ENCODE peak calls at places on chromosomes 5 and 9, in seven cellular contexts. One of them, this sample, is unnamed.

GRCh38 chr5:158074992-158075769 is 216.2 kb upstream of the CLINT1 start:
- DNase-seq in SJSA1: peak; percentile 75
- DNase-seq in PC-3: peak; percentile 86
- DNase-seq in kidney: peak; percentile 67
- DNase-seq in mesenchymal stem cell: peak; percentile 61
- DNase-seq in ascending aorta: no peak
- DNase-seq in naive thymus-derived CD4-positive, alpha-beta T cell: peak; percentile 14
- DNase-seq in this sample: peak; percentile 44

GRCh38 chr9:135179976-135180375 is 92.5 kb downstream of the OLFM1 start:
- DNase-seq in SJSA1: no peak
- DNase-seq in PC-3: no peak
- DNase-seq in kidney: no peak
- DNase-seq in mesenchymal stem cell: no peak
- DNase-seq in ascending aorta: no peak
- DNase-seq in naive thymus-derived CD4-positive, alpha-beta T cell: no peak
- DNase-seq in this sample: no peak

GRCh38 chr5:135955525-135955924 is 742 bp upstream of the LECT2 start:
- DNase-seq in SJSA1: no peak
- DNase-seq in PC-3: no peak
- DNase-seq in kidney: no peak
- DNase-seq in mesenchymal stem cell: no peak
- DNase-seq in ascending aorta: no peak
- DNase-seq in naive thymus-derived CD4-positive, alpha-beta T cell: no peak
- DNase-seq in this sample: no peak

GRCh38 chr9:134391319-134392231 is 65.3 kb downstream of the RXRA start:
- DNase-seq in SJSA1: no peak
- DNase-seq in PC-3: no peak
- DNase-seq in kidney: no peak
- DNase-seq in mesenchymal stem cell: no peak
- DNase-seq in ascending aorta: no peak
- DNase-seq in naive thymus-derived CD4-positive, alpha-beta T cell: peak; percentile 74
- DNase-seq in this sample: no peak

GRCh38 chr9:86585422-86586143 is 231.4 kb upstream of the TUT7 start:
- DNase-seq in SJSA1: no peak
- DNase-seq in PC-3: no peak
- DNase-seq in kidney: no peak
- DNase-seq in mesenchymal stem cell: peak; percentile 37
- DNase-seq in ascending aorta: no peak
- DNase-seq in naive thymus-derived CD4-positive, alpha-beta T cell: no peak
- DNase-seq in this sample: peak; percentile 25

GRCh38 chr9:129081388-129081889 is 528 bp downstream of the DOLPP1 start:
- DNase-seq in SJSA1: no peak
- DNase-seq in PC-3: no peak
- DNase-seq in kidney: no peak
- DNase-seq in mesenchymal stem cell: no peak
- DNase-seq in ascending aorta: no peak
- DNase-seq in naive thymus-derived CD4-positive, alpha-beta T cell: no peak
- DNase-seq in this sample: peak; percentile 89

GRCh38 chr5:37837101-37838032 is 2.5 kb downstream of the GDNF start:
- DNase-seq in SJSA1: peak; percentile 55
- DNase-seq in PC-3: peak; percentile 84
- DNase-seq in kidney: peak; percentile 91
- DNase-seq in mesenchymal stem cell: peak; percentile 81
- DNase-seq in ascending aorta: no peak
- DNase-seq in naive thymus-derived CD4-positive, alpha-beta T cell: no peak
- DNase-seq in this sample: peak; percentile 27

GRCh38 chr5:67089200-67089725 is 107.3 kb downstream of the CD180 start:
- DNase-seq in SJSA1: no peak
- DNase-seq in PC-3: peak; percentile 54
- DNase-seq in kidney: no peak
- DNase-seq in mesenchymal stem cell: peak; percentile 50
- DNase-seq in ascending aorta: no peak
- DNase-seq in naive thymus-derived CD4-positive, alpha-beta T cell: no peak
- DNase-seq in this sample: no peak

GRCh38 chr9:129761293-129761900 is 8.6 kb upstream of the PTGES start:
- DNase-seq in SJSA1: peak; percentile 72
- DNase-seq in PC-3: no peak
- DNase-seq in kidney: peak; percentile 91
- DNase-seq in mesenchymal stem cell: peak; percentile 99
- DNase-seq in ascending aorta: no peak
- DNase-seq in naive thymus-derived CD4-positive, alpha-beta T cell: no peak
- DNase-seq in this sample: peak; percentile 13

GRCh38 chr5:6491548-6492290 is 43.1 kb downstream of the UBE2QL1 start:
- DNase-seq in SJSA1: no peak
- DNase-seq in PC-3: no peak
- DNase-seq in kidney: no peak
- DNase-seq in mesenchymal stem cell: no peak
- DNase-seq in ascending aorta: no peak
- DNase-seq in naive thymus-derived CD4-positive, alpha-beta T cell: no peak
- DNase-seq in this sample: no peak

GRCh38 chr5:6495433-6496206 is 47.0 kb downstream of the UBE2QL1 start:
- DNase-seq in SJSA1: no peak
- DNase-seq in PC-3: peak; percentile 54
- DNase-seq in kidney: no peak
- DNase-seq in mesenchymal stem cell: no peak
- DNase-seq in ascending aorta: no peak
- DNase-seq in naive thymus-derived CD4-positive, alpha-beta T cell: no peak
- DNase-seq in this sample: no peak

GRCh38 chr5:6492934-6493333 is 44.3 kb downstream of the UBE2QL1 start:
- DNase-seq in SJSA1: no peak
- DNase-seq in PC-3: peak; percentile 89
- DNase-seq in kidney: no peak
- DNase-seq in mesenchymal stem cell: no peak
- DNase-seq in ascending aorta: no peak
- DNase-seq in naive thymus-derived CD4-positive, alpha-beta T cell: no peak
- DNase-seq in this sample: no peak

GRCh38 chr5:6496207-6496584 is 47.5 kb downstream of the UBE2QL1 start:
- DNase-seq in SJSA1: no peak
- DNase-seq in PC-3: no peak
- DNase-seq in kidney: no peak
- DNase-seq in mesenchymal stem cell: no peak
- DNase-seq in ascending aorta: no peak
- DNase-seq in naive thymus-derived CD4-positive, alpha-beta T cell: no peak
- DNase-seq in this sample: no peak

DNA sequence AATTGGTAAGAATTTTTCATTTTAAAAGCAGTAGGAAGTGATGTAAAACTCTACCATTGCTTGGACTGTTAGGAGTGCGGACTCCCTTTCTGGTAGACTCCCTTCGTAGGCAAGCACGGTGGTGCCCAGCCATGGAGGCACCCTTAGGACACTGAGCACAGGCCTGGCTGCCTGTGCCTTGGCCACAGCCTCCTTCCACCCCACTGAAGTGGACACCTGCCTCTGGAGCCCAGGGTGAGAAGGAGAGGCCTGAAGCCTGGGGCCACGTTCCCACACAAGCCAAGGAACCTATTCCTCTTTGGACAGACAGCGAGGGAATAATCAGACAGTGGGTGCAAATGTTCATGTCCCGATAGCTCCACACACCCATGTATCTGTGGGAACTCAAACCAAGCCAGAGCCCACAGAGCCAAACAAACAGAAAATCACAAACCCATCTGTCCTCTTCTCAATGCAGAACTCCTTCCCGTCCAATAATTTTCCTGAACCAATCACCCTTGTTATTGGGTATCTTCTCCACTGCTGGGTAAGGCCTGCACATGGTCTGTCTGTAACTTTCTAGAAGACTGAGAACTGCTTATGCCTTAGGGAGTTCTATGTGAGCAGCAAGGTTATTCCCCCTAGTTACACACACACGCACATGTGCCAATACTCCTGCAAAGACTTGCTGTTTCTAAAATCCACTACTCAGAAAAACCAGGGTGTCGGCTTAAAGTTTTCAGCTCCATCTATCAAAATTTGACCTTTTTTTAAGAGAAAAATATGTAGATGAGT is 45.2 kb downstream of the UBE2QL1 start:
- DNase-seq in SJSA1: no peak
- DNase-seq in PC-3: no peak
- DNase-seq in kidney: no peak
- DNase-seq in mesenchymal stem cell: no peak
- DNase-seq in ascending aorta: no peak
- DNase-seq in naive thymus-derived CD4-positive, alpha-beta T cell: no peak
- DNase-seq in this sample: no peak
- H3K4me1 ChIP-seq in SJSA1: no peaks in the 10 kb centered on the region
- H3K4me1 ChIP-seq in PC-3: peaks cover 36% of the 10 kb centered on the region
- H3K4me1 ChIP-seq in kidney: no peaks in the 10 kb centered on the region
- H3K4me1 ChIP-seq in mesenchymal stem cell: no peaks in the 10 kb centered on the region
- H3K4me1 ChIP-seq in ascending aorta: no peaks in the 10 kb centered on the region
- H3K4me1 ChIP-seq in naive thymus-derived CD4-positive, alpha-beta T cell: no peaks in the 10 kb centered on the region
- H3K4me1 ChIP-seq in this sample: no peaks in the 10 kb centered on the region

DNA sequence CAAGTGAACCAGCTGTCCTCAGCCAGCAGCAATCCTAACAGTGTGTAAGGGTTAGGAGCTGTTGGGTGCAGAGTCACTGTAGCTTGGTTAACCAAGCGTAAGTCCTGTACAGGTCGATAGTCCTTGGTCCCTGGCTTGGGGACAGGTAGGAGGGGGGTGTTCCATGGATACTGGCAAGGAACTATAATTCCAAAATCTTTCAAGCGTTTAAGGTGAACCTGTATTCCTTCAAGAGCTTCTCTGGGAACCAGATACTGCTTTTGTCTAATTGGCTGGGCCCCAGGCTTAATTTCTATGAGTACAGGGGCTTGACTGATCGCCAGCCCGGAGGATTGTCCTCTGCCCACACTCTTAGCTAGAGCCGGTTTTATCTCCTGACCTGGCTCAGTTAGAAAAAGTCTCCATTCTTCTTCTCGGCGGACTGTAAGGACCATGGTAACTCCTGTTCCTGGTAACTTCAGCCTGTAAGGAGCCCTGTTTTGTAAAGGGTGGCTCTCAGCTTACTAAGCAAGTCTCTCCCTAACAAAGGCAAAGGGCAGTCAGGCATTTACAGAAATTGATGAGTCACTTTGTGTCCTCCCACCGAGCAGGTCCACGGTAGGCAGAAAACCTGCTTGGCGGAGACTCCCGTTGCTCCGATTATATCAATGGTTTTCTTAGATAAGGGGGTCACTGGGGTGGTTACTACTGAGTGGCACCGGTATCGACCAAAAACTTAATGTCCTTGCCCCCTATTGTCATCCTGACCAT is 6.0 kb upstream of the ZNF354C start:
- DNase-seq in SJSA1: no peak
- DNase-seq in PC-3: no peak
- DNase-seq in kidney: no peak
- DNase-seq in mesenchymal stem cell: no peak
- DNase-seq in ascending aorta: no peak
- DNase-seq in naive thymus-derived CD4-positive, alpha-beta T cell: no peak
- DNase-seq in this sample: no peak
- H3K9me3 ChIP-seq in SJSA1: peaks cover 31% of the 10 kb centered on the region
- H3K9me3 ChIP-seq in PC-3: no peaks in the 10 kb centered on the region
- H3K9me3 ChIP-seq in kidney: peaks cover 3% of the 10 kb centered on the region
- H3K9me3 ChIP-seq in mesenchymal stem cell: peaks cover 36% of the 10 kb centered on the region
- H3K9me3 ChIP-seq in ascending aorta: no peaks in the 10 kb centered on the region
- H3K9me3 ChIP-seq in naive thymus-derived CD4-positive, alpha-beta T cell: no peaks in the 10 kb centered on the region
- H3K9me3 ChIP-seq in this sample: no peaks in the 10 kb centered on the region

DNA sequence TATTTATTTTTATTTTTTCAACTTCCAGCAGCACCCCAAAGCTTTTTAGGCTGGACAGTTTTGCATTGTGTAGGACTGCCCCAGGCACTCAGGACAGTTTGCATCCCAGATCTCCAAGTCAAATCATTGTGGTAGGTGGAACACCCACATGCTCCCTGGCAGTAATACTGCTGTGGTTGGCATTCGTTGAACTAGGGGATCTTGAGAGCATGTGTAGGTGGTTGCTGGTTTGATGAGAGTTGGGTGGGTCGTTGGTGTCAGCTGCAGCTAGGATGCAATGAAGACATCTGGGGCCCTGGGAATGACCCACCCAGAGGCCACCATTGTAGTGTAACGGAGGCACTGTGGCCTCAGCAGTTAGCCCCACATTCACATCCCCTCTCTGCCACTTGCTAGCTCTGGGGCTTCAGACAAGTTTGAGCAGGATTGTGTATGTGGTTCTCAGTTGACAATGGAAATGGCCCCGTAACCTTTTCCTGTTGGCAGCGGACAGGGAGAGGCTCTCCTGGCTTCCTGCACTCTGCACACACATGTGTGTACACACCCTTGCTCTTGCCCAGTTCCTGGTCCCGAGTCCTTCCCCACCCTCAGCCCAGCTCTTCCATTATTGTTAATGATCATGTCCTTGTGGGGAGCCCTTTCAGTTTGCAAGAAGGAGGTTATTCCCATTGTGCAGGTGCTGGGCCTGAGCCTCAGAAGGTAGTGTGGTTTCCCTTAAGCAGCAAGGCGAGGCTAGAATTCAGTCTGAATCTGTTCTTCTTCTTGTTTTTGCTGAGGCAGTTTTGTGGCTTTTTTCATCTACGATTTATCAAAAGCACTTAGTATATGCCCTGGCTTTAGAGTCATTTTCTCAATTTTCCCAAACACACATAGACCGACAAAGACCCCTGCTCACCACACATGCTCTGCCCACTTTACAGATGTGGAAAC is 46.5 kb downstream of the PPARGC1B start:
- DNase-seq in SJSA1: no peak
- DNase-seq in PC-3: no peak
- DNase-seq in kidney: peak; percentile 43
- DNase-seq in mesenchymal stem cell: no peak
- DNase-seq in ascending aorta: no peak
- DNase-seq in naive thymus-derived CD4-positive, alpha-beta T cell: no peak
- DNase-seq in this sample: peak; percentile 88
- H3K4me1 ChIP-seq in SJSA1: no peaks in the 10 kb centered on the region
- H3K4me1 ChIP-seq in PC-3: peaks cover 19% of the 10 kb centered on the region
- H3K4me1 ChIP-seq in kidney: peaks cover 5% of the 10 kb centered on the region
- H3K4me1 ChIP-seq in mesenchymal stem cell: peaks cover 16% of the 10 kb centered on the region
- H3K4me1 ChIP-seq in ascending aorta: no peaks in the 10 kb centered on the region
- H3K4me1 ChIP-seq in naive thymus-derived CD4-positive, alpha-beta T cell: peaks cover 7% of the 10 kb centered on the region
- H3K4me1 ChIP-seq in this sample: peaks cover 11% of the 10 kb centered on the region

GRCh38 chr9:27673626-27674025 is 100.3 kb upstream of the C9orf72 start:
- DNase-seq in SJSA1: no peak
- DNase-seq in PC-3: no peak
- DNase-seq in kidney: no peak
- DNase-seq in mesenchymal stem cell: no peak
- DNase-seq in ascending aorta: no peak
- DNase-seq in naive thymus-derived CD4-positive, alpha-beta T cell: no peak
- DNase-seq in this sample: no peak

GRCh38 chr9:27683181-27683580 is 109.9 kb upstream of the C9orf72 start:
- DNase-seq in SJSA1: no peak
- DNase-seq in PC-3: no peak
- DNase-seq in kidney: no peak
- DNase-seq in mesenchymal stem cell: no peak
- DNase-seq in ascending aorta: no peak
- DNase-seq in naive thymus-derived CD4-positive, alpha-beta T cell: no peak
- DNase-seq in this sample: no peak

GRCh38 chr9:27675354-27675753 is 102.1 kb upstream of the C9orf72 start:
- DNase-seq in SJSA1: no peak
- DNase-seq in PC-3: no peak
- DNase-seq in kidney: no peak
- DNase-seq in mesenchymal stem cell: no peak
- DNase-seq in ascending aorta: no peak
- DNase-seq in naive thymus-derived CD4-positive, alpha-beta T cell: no peak
- DNase-seq in this sample: no peak

GRCh38 chr9:27676827-27677226 is 103.5 kb upstream of the C9orf72 start:
- DNase-seq in SJSA1: no peak
- DNase-seq in PC-3: no peak
- DNase-seq in kidney: no peak
- DNase-seq in mesenchymal stem cell: no peak
- DNase-seq in ascending aorta: no peak
- DNase-seq in naive thymus-derived CD4-positive, alpha-beta T cell: no peak
- DNase-seq in this sample: no peak

DNA sequence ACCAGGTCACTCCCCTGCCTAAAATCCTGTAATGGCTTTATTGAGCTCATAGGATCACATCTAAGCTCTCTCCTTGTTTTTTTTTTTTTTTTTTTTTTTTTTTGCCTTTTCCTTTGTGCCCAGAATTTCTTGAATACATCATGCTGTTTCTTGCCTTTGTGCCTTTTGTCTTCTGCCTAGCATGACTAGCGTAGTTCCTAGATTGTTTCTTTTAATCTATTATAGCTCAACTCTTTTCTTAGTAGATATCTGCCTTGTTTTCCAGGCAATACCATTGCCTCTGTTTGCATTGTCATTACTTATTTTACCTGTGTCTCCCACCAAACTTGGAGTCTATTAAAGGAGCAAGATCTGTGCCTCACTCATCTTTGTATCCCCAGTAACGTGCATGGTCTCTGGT is 106.1 kb upstream of the C9orf72 start:
- DNase-seq in SJSA1: no peak
- DNase-seq in PC-3: no peak
- DNase-seq in kidney: no peak
- DNase-seq in mesenchymal stem cell: no peak
- DNase-seq in ascending aorta: no peak
- DNase-seq in naive thymus-derived CD4-positive, alpha-beta T cell: no peak
- DNase-seq in this sample: no peak
- H3K9me3 ChIP-seq in SJSA1: no peaks in the 10 kb centered on the region
- H3K9me3 ChIP-seq in PC-3: no peaks in the 10 kb centered on the region
- H3K9me3 ChIP-seq in kidney: no peaks in the 10 kb centered on the region
- H3K9me3 ChIP-seq in mesenchymal stem cell: no peaks in the 10 kb centered on the region
- H3K9me3 ChIP-seq in ascending aorta: no peaks in the 10 kb centered on the region
- H3K9me3 ChIP-seq in naive thymus-derived CD4-positive, alpha-beta T cell: no peaks in the 10 kb centered on the region
- H3K9me3 ChIP-seq in this sample: no peaks in the 10 kb centered on the region

This sample was measured in small intestine.